ENCODE peak calls at places on chromosomes 2 and 18, in five cellular contexts. V is neural crest cell; Z is stimulated activated CD4-positive, alpha-beta T cell treated with anti-CD3 and anti-CD28 coated beads, Interleukin-1b, Interleukin-23, amount 100 ng/mL, for 1 hour; B is fibroblast of mammary gland; C is CD4-positive, alpha-beta T cell. O is an unnamed sample.
A peak's percentile ranks its signal among the peaks of the same experiment; 100 is the strongest.

GRCh38 chr18:13661779-13662271 is 64.5 kb downstream of the FAM210A start:
- DNase-seq in V (no peak), Z (no peak), B (no peak), C (no peak), O (no peak)

GRCh38 chr18:37565985-37566478 is 434 bp upstream of the CELF4 start:
- DNase-seq in V (peak; percentile 63), Z (no peak), B (peak; percentile 8), C (no peak), O (no peak)

GRCh38 chr18:9106094-9106493 is 3.6 kb downstream of the NDUFV2 start:
- DNase-seq in V (no peak), Z (no peak), B (no peak), C (no peak), O (no peak)

GRCh38 chr2:46495347-46496030 is 16.1 kb downstream of the TMEM247 start:
- DNase-seq in V (no peak), Z (no peak), B (no peak), C (no peak), O (no peak)

GRCh38 chr2:110828330-110828729 is 96.0 kb downstream of the ACOXL start:
- DNase-seq in V (no peak), Z (no peak), B (peak; percentile 14), C (no peak), O (no peak)

GRCh38 chr2:203126971-203127370 is 111.8 kb upstream of the CYP20A1 start:
- DNase-seq in V (no peak), Z (no peak), B (no peak), C (no peak), O (no peak)

GRCh38 chr2:126761981-126762878 is 106.3 kb downstream of the GYPC start:
- DNase-seq in V (no peak), Z (no peak), B (no peak), C (no peak), O (no peak)

GRCh38 chr18:74457743-74458465 is 796 bp upstream of the DIPK1C start:
- DNase-seq in V (no peak), Z (no peak), B (no peak), C (no peak), O (no peak)

GRCh38 chr2:216736326-216736725 is 41.0 kb upstream of the IGFBP5 start:
- DNase-seq in V (no peak), Z (no peak), B (no peak), C (no peak), O (no peak)

GRCh38 chr2:233846387-233847247 is 7.7 kb downstream of the HJURP start:
- DNase-seq in V (no peak), Z (no peak), B (no peak), C (no peak), O (no peak)

GRCh38 chr18:26747131-26747475 is 118.4 kb downstream of the AQP4 start:
- DNase-seq in V (no peak), Z (no peak), B (no peak), C (no peak), O (no peak)

GRCh38 chr18:21672868-21673267 is 31.7 kb downstream of the ABHD3 start:
- DNase-seq in V (no peak), Z (no peak), B (peak; percentile 62), C (no peak), O (no peak)

GRCh38 chr18:42459873-42460272 is 504.8 kb downstream of the PIK3C3 start:
- DNase-seq in V (no peak), Z (no peak), B (no peak), C (no peak), O (no peak)

GRCh38 chr2:68994864-68995263 is 18.1 kb upstream of the ANTXR1 start:
- DNase-seq in V (no peak), Z (no peak), B (peak; percentile 81), C (no peak), O (no peak)

O was measured in GOT3.